ENCODE peak calls at places on chromosomes 12 and 14, in four cellular contexts. One of them, this sample, is unnamed.

GRCh38 chr12:45260854-45261253 is 45.0 kb downstream of the ANO6 start:
- DNase-seq in body of pancreas: no peak
- DNase-seq in skeletal muscle cell: no peak
- DNase-seq in cardiac muscle cell: no peak
- DNase-seq in this sample: no peak

GRCh38 chr14:74083784-74084276 is 423 bp downstream of the ALDH6A1 start:
- DNase-seq in skeletal muscle cell: no peak
- DNase-seq in body of pancreas: no peak
- DNase-seq in cardiac muscle cell: no peak
- DNase-seq in this sample: no peak

GRCh38 chr12:4987076-4987775 is 56.5 kb upstream of the KCNA5 start:
- DNase-seq in cardiac muscle cell: no peak
- DNase-seq in skeletal muscle cell: no peak
- DNase-seq in body of pancreas: no peak
- DNase-seq in this sample: no peak

GRCh38 chr12:53938276-53939140 is at the start of gene HOXC13:
- DNase-seq in cardiac muscle cell: peak; percentile 14
- DNase-seq in skeletal muscle cell: peak; percentile 49
- DNase-seq in body of pancreas: peak; percentile 89
- DNase-seq in this sample: peak; percentile 97

GRCh38 chr12:94710933-94711332 is 60.6 kb upstream of the TMCC3 start:
- DNase-seq in cardiac muscle cell: peak; percentile 24
- DNase-seq in body of pancreas: no peak
- DNase-seq in skeletal muscle cell: no peak
- DNase-seq in this sample: peak; percentile 17

GRCh38 chr12:59927041-59927440 is 331.2 kb downstream of the SLC16A7 start:
- DNase-seq in cardiac muscle cell: no peak
- DNase-seq in skeletal muscle cell: no peak
- DNase-seq in body of pancreas: no peak
- DNase-seq in this sample: no peak

GRCh38 chr14:44803239-44803905 is 158.4 kb downstream of the KLHL28 start:
- DNase-seq in cardiac muscle cell: peak; percentile 87
- DNase-seq in skeletal muscle cell: peak; percentile 44
- DNase-seq in body of pancreas: no peak
- DNase-seq in this sample: no peak

GRCh38 chr12:1544991-1545700 is 49.2 kb downstream of the FBXL14 start:
- DNase-seq in body of pancreas: peak; percentile 12
- DNase-seq in cardiac muscle cell: peak; percentile 62
- DNase-seq in skeletal muscle cell: no peak
- DNase-seq in this sample: no peak

GRCh38 chr12:64675795-64676194 is 65.5 kb downstream of the RASSF3 start:
- DNase-seq in cardiac muscle cell: peak; percentile 47
- DNase-seq in body of pancreas: peak; percentile 88
- DNase-seq in skeletal muscle cell: no peak
- DNase-seq in this sample: no peak

GRCh38 chr12:11773889-11774677 is 124.6 kb downstream of the ETV6 start:
- DNase-seq in cardiac muscle cell: no peak
- DNase-seq in body of pancreas: no peak
- DNase-seq in skeletal muscle cell: no peak
- DNase-seq in this sample: no peak

GRCh38 chr12:115374480-115375187 is 690.7 kb upstream of the TBX3 start:
- DNase-seq in skeletal muscle cell: no peak
- DNase-seq in cardiac muscle cell: no peak
- DNase-seq in body of pancreas: no peak
- DNase-seq in this sample: no peak

GRCh38 chr12:55693323-55694187 is 14.1 kb downstream of the ITGA7 start:
- DNase-seq in skeletal muscle cell: no peak
- DNase-seq in body of pancreas: no peak
- DNase-seq in cardiac muscle cell: no peak
- DNase-seq in this sample: no peak

GRCh38 chr12:113908584-113909100 is 57.5 kb downstream of the RBM19 start:
- DNase-seq in cardiac muscle cell: no peak
- DNase-seq in body of pancreas: no peak
- DNase-seq in skeletal muscle cell: no peak
- DNase-seq in this sample: no peak

GRCh38 chr14:67602995-67603545 is 3.0 kb upstream of the PIGH start:
- DNase-seq in cardiac muscle cell: no peak
- DNase-seq in body of pancreas: no peak
- DNase-seq in skeletal muscle cell: no peak
- DNase-seq in this sample: no peak

GRCh38 chr14:52251724-52252123 is 15.8 kb upstream of the PTGDR start:
- DNase-seq in cardiac muscle cell: no peak
- DNase-seq in skeletal muscle cell: no peak
- DNase-seq in body of pancreas: no peak
- DNase-seq in this sample: no peak

GRCh38 chr12:47799357-47799955 is 20.2 kb downstream of the HDAC7 start:
- DNase-seq in cardiac muscle cell: peak; percentile 60
- DNase-seq in skeletal muscle cell: no peak
- DNase-seq in body of pancreas: no peak
- DNase-seq in this sample: no peak

GRCh38 chr12:11650279-11650696 is 814 bp downstream of the ETV6 start:
- DNase-seq in body of pancreas: peak; percentile 52
- DNase-seq in cardiac muscle cell: no peak
- DNase-seq in skeletal muscle cell: no peak
- DNase-seq in this sample: peak; percentile 22

GRCh38 chr12:121443193-121443829 is 43.4 kb downstream of the RNF34 start:
- DNase-seq in skeletal muscle cell: peak; percentile 7
- DNase-seq in cardiac muscle cell: peak; percentile 82
- DNase-seq in body of pancreas: peak; percentile 87
- DNase-seq in this sample: peak; percentile 82

GRCh38 chr14:73753887-73754880 is 40.0 kb upstream of the PNMA1 start:
- DNase-seq in body of pancreas: peak; percentile 56
- DNase-seq in skeletal muscle cell: no peak
- DNase-seq in cardiac muscle cell: peak; percentile 38
- DNase-seq in this sample: no peak

GRCh38 chr14:24258119-24258518 is 4.9 kb downstream of the TGM1 start:
- DNase-seq in body of pancreas: no peak
- DNase-seq in skeletal muscle cell: no peak
- DNase-seq in cardiac muscle cell: no peak
- DNase-seq in this sample: no peak

GRCh38 chr12:116818341-116818856 is 62.8 kb downstream of the HRK start:
- DNase-seq in body of pancreas: peak; percentile 32
- DNase-seq in cardiac muscle cell: peak; percentile 42
- DNase-seq in skeletal muscle cell: no peak
- DNase-seq in this sample: peak; percentile 22

GRCh38 chr14:85071447-85071846 is 458.5 kb upstream of the FLRT2 start:
- DNase-seq in skeletal muscle cell: no peak
- DNase-seq in cardiac muscle cell: peak; percentile 11
- DNase-seq in body of pancreas: no peak
- DNase-seq in this sample: no peak

GRCh38 chr12:108526482-108527234 is 11.6 kb downstream of the FICD start:
- DNase-seq in skeletal muscle cell: no peak
- DNase-seq in body of pancreas: no peak
- DNase-seq in cardiac muscle cell: peak; percentile 21
- DNase-seq in this sample: no peak

DNA sequence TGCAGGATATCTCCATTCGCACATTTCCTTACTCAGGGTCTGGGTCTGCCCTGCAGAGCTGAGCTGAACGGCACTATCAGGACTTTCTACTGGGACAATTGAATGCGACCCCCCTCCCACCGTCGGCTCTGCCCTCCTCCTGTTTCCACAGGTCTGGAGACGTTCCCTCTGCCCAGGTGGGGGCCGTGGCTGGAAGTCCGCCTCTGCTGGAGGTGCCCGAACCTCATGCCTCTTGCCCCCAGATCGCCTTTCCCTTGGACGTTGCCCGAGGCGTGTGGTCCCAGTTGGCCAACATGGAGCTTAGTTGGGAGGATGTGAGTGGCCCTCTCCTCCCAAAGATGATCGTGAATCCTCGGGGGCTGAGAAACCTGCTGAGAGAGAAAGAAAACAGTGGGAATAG is 21.2 kb upstream of the KLC1 start:
- DNase-seq in body of pancreas: no peak
- DNase-seq in skeletal muscle cell: no peak
- DNase-seq in cardiac muscle cell: no peak
- DNase-seq in this sample: no peak
- H3K4me3 ChIP-seq in body of pancreas: no peak overlapping the region
- H3K4me3 ChIP-seq in skeletal muscle cell: no peak overlapping the region
- H3K4me3 ChIP-seq in cardiac muscle cell: no peak overlapping the region
- H3K4me3 ChIP-seq in this sample: no peak overlapping the region

DNA sequence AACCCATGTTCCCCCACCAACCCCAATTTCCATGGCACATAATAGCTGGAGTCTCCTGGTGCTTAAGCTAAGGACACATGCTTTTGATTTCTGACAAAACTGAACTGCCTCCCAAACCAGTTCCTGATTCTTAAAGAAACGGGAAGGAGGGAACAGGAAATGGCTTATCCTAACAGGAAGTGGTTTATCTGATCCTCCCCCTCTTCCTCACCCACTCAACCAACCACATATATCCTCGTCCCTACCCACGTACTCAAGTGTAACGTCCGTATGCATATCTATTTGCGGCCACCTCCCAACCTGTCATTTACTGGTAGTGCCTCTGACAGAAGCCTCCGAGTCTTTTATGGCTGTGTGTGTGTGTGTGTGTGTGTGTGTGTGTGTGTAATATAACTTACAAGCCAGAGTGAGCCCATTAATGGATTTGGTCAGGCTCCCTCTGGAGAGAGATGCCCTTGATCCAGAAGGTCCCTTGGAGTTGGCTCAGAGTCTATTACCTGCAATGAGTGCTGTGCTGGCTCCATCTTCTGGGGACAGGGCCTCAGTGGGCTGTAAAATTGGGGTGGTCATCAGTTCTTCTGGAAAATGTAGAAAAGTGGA is 7.7 kb downstream of the DAZAP2 start:
- DNase-seq in cardiac muscle cell: peak; percentile 90
- DNase-seq in skeletal muscle cell: no peak
- DNase-seq in body of pancreas: peak; percentile 58
- DNase-seq in this sample: peak; percentile 54
- H3K4me3 ChIP-seq in cardiac muscle cell: no peak overlapping the region
- H3K4me3 ChIP-seq in skeletal muscle cell: no peak overlapping the region
- H3K4me3 ChIP-seq in body of pancreas: no peak overlapping the region
- H3K4me3 ChIP-seq in this sample: no peak overlapping the region

GRCh38 chr12:39816671-39817185 is 197.1 kb upstream of the ABCD2 start:
- DNase-seq in cardiac muscle cell: no peak
- DNase-seq in skeletal muscle cell: no peak
- DNase-seq in body of pancreas: no peak
- DNase-seq in this sample: no peak

GRCh38 chr12:39814626-39815025 is 195.0 kb upstream of the ABCD2 start:
- DNase-seq in skeletal muscle cell: no peak
- DNase-seq in body of pancreas: no peak
- DNase-seq in cardiac muscle cell: no peak
- DNase-seq in this sample: no peak

GRCh38 chr12:39813776-39814175 is 194.2 kb upstream of the ABCD2 start:
- DNase-seq in body of pancreas: no peak
- DNase-seq in skeletal muscle cell: peak; percentile 23
- DNase-seq in cardiac muscle cell: peak; percentile 82
- DNase-seq in this sample: no peak
- H3K4me3 ChIP-seq in body of pancreas: no peak overlapping the region
- H3K4me3 ChIP-seq in skeletal muscle cell: no peak overlapping the region
- H3K4me3 ChIP-seq in cardiac muscle cell: no peak overlapping the region
- H3K4me3 ChIP-seq in this sample: no peak overlapping the region

DNA sequence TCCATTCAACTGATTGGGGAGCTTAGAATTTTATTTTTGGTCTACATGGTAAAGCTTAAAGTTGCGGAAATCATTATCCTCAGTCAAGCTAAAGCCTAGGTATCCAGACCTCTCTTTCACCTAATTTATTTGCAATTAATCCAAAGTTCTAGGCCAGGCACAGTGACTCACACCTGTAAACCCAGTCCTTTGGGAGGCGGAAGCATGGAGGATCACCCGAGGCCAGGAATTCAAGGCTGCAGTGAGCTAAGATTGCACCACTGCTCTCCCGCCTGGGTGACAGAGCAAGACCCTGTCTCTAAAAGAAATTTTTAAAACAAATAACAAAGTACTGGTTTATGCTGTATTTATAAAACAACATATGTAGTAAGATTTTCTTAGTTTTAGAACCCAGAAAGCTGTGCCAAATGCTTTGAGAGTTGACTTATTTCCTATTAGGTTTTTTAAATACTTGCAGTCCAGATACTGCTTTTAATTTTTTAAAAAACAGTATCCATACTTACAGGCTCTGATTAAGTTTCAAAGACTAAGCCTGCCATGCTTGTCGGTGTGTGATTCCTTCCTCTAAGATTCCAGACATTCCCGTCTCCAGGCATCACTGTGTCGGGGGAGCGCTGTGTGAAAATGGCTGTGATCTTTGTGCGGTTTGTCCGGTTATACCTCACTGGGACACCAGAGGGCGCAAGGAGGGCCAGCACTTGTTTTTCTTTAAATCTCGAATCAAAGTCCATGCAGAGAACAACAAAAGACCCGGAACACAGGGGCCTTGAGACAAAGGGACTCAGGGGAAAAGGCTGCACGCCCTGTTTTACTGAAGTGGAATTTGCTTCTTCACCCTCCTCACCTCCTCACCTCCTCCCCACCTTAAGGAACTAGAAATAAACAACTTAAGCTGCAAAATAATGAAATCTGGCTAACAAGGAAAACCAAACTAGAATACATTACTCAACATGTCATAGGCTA is 24.6 kb upstream of the TMPO start:
- DNase-seq in cardiac muscle cell: peak; percentile 93
- DNase-seq in body of pancreas: peak; percentile 90
- DNase-seq in skeletal muscle cell: no peak
- DNase-seq in this sample: peak; percentile 81
- H3K4me3 ChIP-seq in cardiac muscle cell: no peak overlapping the region
- H3K4me3 ChIP-seq in body of pancreas: no peak overlapping the region
- H3K4me3 ChIP-seq in skeletal muscle cell: no peak overlapping the region
- H3K4me3 ChIP-seq in this sample: peak overlapping the region; percentile 40

DNA sequence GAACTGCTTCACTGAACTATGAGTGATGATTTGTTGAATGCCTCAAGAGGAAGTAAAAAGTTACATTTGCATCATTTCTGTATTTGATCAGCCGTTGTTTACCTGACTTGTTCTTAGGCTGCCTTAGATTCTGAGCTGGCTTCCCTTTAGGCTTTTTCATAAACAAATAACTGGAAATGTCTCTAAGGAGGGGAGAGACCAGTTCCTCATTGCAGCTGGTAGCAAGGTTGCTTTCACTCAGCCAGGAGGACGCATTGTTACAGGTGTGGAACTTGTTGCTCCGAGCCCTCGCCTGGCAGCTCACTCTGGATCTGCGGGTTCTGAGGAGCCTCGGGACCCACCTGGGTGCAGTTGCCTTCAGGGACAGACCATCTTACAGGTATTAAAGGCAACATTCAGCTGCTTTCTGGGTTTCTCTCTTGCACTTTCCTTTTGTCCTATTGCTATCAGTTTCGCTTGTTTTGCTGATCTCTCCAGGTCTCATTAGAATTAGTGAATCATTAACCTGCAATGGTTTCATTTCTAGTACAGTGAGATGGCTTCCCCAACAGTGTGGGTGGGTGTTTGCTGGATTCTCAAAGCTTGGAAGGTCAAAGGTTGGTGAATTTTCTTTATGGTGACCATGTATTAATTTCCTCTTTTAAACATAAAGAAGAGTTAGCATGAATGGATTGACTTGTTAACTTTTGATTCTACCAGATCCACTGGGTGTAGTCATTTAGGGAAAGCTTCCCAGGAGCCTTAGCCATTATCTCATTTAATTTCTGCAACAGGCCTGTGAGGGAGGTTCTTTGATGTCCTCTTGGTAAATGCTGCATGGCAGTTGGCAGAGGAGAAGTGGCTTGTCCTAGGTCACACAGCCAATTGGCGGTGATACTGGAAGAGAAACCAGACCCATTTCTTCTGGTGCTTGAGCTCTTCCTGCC is at the start of gene PLEKHG7:
- DNase-seq in skeletal muscle cell: no peak
- DNase-seq in cardiac muscle cell: no peak
- DNase-seq in body of pancreas: peak; percentile 53
- DNase-seq in this sample: no peak
- H3K4me3 ChIP-seq in skeletal muscle cell: no peak within 1 kb of the TSS
- H3K4me3 ChIP-seq in cardiac muscle cell: no peak within 1 kb of the TSS
- H3K4me3 ChIP-seq in body of pancreas: no peak within 1 kb of the TSS
- H3K4me3 ChIP-seq in this sample: no peak within 1 kb of the TSS

This sample was measured in SJCRH30.